ENCODE peak calls at places on chromosome 4, in six cellular contexts. One of them, this sample, is unnamed.

GRCh38 chr4:8079031-8079885 is 79.4 kb downstream of the ABLIM2 start:
- DNase-seq in CD8-positive, alpha-beta T cell: no peak
- DNase-seq in neural crest cell: no peak
- DNase-seq in gastrocnemius medialis: no peak
- DNase-seq in A549: no peak
- DNase-seq in GM12865: no peak
- DNase-seq in this sample: no peak

GRCh38 chr4:144501231-144501780 is 144.7 kb upstream of the HHIP start:
- DNase-seq in A549: no peak
- DNase-seq in GM12865: no peak
- DNase-seq in neural crest cell: no peak
- DNase-seq in CD8-positive, alpha-beta T cell: no peak
- DNase-seq in gastrocnemius medialis: no peak
- DNase-seq in this sample: no peak

GRCh38 chr4:137532869-137533236 is 559 bp upstream of the PCDH18 start:
- DNase-seq in neural crest cell: no peak
- DNase-seq in A549: no peak
- DNase-seq in GM12865: peak; percentile 30
- DNase-seq in CD8-positive, alpha-beta T cell: no peak
- DNase-seq in gastrocnemius medialis: no peak
- DNase-seq in this sample: no peak

GRCh38 chr4:124206779-124207605 is 505.5 kb downstream of the ANKRD50 start:
- DNase-seq in A549: no peak
- DNase-seq in GM12865: no peak
- DNase-seq in gastrocnemius medialis: no peak
- DNase-seq in CD8-positive, alpha-beta T cell: no peak
- DNase-seq in neural crest cell: no peak
- DNase-seq in this sample: no peak

GRCh38 chr4:8010618-8011017 is 71.0 kb upstream of the AFAP1 start:
- DNase-seq in CD8-positive, alpha-beta T cell: no peak
- DNase-seq in neural crest cell: peak; percentile 73
- DNase-seq in GM12865: no peak
- DNase-seq in gastrocnemius medialis: no peak
- DNase-seq in A549: no peak
- DNase-seq in this sample: peak; percentile 82

GRCh38 chr4:99947608-99948007 is 1.2 kb upstream of the DNAJB14 start:
- DNase-seq in A549: no peak
- DNase-seq in gastrocnemius medialis: no peak
- DNase-seq in GM12865: no peak
- DNase-seq in neural crest cell: no peak
- DNase-seq in CD8-positive, alpha-beta T cell: no peak
- DNase-seq in this sample: no peak

GRCh38 chr4:4390521-4391240 is 3.8 kb downstream of the NSG1 start:
- DNase-seq in A549: no peak
- DNase-seq in GM12865: no peak
- DNase-seq in CD8-positive, alpha-beta T cell: no peak
- DNase-seq in neural crest cell: no peak
- DNase-seq in gastrocnemius medialis: no peak
- DNase-seq in this sample: no peak

GRCh38 chr4:81164623-81165416 is 50.2 kb downstream of the PRKG2 start:
- DNase-seq in A549: peak; percentile 4
- DNase-seq in GM12865: no peak
- DNase-seq in gastrocnemius medialis: no peak
- DNase-seq in CD8-positive, alpha-beta T cell: no peak
- DNase-seq in neural crest cell: no peak
- DNase-seq in this sample: no peak

GRCh38 chr4:83362492-83363329 is 28.1 kb upstream of the HPSE start:
- DNase-seq in neural crest cell: no peak
- DNase-seq in A549: peak; percentile 6
- DNase-seq in GM12865: peak; percentile 34
- DNase-seq in CD8-positive, alpha-beta T cell: no peak
- DNase-seq in gastrocnemius medialis: no peak
- DNase-seq in this sample: no peak

GRCh38 chr4:36358173-36358572 is 76.8 kb downstream of the DTHD1 start:
- DNase-seq in CD8-positive, alpha-beta T cell: no peak
- DNase-seq in gastrocnemius medialis: no peak
- DNase-seq in A549: no peak
- DNase-seq in neural crest cell: no peak
- DNase-seq in GM12865: no peak
- DNase-seq in this sample: no peak

GRCh38 chr4:4820264-4820663 is 39.2 kb upstream of the MSX1 start:
- DNase-seq in CD8-positive, alpha-beta T cell: peak; percentile 17
- DNase-seq in A549: no peak
- DNase-seq in gastrocnemius medialis: no peak
- DNase-seq in neural crest cell: peak; percentile 57
- DNase-seq in GM12865: no peak
- DNase-seq in this sample: no peak

GRCh38 chr4:10897076-10897475 is 212.5 kb upstream of the CLNK start:
- DNase-seq in gastrocnemius medialis: no peak
- DNase-seq in A549: no peak
- DNase-seq in GM12865: no peak
- DNase-seq in neural crest cell: no peak
- DNase-seq in CD8-positive, alpha-beta T cell: no peak
- DNase-seq in this sample: no peak

GRCh38 chr4:37970702-37971101 is 10.5 kb downstream of the PTTG2 start:
- DNase-seq in CD8-positive, alpha-beta T cell: no peak
- DNase-seq in neural crest cell: no peak
- DNase-seq in A549: peak; percentile 26
- DNase-seq in GM12865: peak; percentile 69
- DNase-seq in gastrocnemius medialis: peak; percentile 47
- DNase-seq in this sample: no peak

GRCh38 chr4:37864786-37865185 is 26.1 kb upstream of the TBC1D1 start:
- DNase-seq in neural crest cell: no peak
- DNase-seq in A549: no peak
- DNase-seq in gastrocnemius medialis: no peak
- DNase-seq in CD8-positive, alpha-beta T cell: no peak
- DNase-seq in GM12865: no peak
- DNase-seq in this sample: no peak

GRCh38 chr4:76783836-76784235 is 114.1 kb downstream of the SOWAHB start:
- DNase-seq in gastrocnemius medialis: no peak
- DNase-seq in GM12865: no peak
- DNase-seq in A549: no peak
- DNase-seq in CD8-positive, alpha-beta T cell: no peak
- DNase-seq in neural crest cell: no peak
- DNase-seq in this sample: no peak

GRCh38 chr4:168451744-168452394 is 28.4 kb downstream of the DDX60L start:
- DNase-seq in GM12865: no peak
- DNase-seq in neural crest cell: no peak
- DNase-seq in A549: no peak
- DNase-seq in gastrocnemius medialis: no peak
- DNase-seq in CD8-positive, alpha-beta T cell: no peak
- DNase-seq in this sample: no peak

GRCh38 chr4:153205757-153206156 is 1.5 kb downstream of the TRIM2 start:
- DNase-seq in CD8-positive, alpha-beta T cell: no peak
- DNase-seq in gastrocnemius medialis: no peak
- DNase-seq in A549: no peak
- DNase-seq in GM12865: no peak
- DNase-seq in neural crest cell: no peak
- DNase-seq in this sample: no peak

GRCh38 chr4:40682298-40683101 is 52.8 kb upstream of the RBM47 start:
- DNase-seq in gastrocnemius medialis: no peak
- DNase-seq in A549: no peak
- DNase-seq in GM12865: no peak
- DNase-seq in CD8-positive, alpha-beta T cell: no peak
- DNase-seq in neural crest cell: no peak
- DNase-seq in this sample: no peak

GRCh38 chr4:112403072-112403945 is 106.1 kb downstream of the ALPK1 start:
- DNase-seq in A549: no peak
- DNase-seq in gastrocnemius medialis: no peak
- DNase-seq in CD8-positive, alpha-beta T cell: no peak
- DNase-seq in GM12865: no peak
- DNase-seq in neural crest cell: no peak
- DNase-seq in this sample: no peak

GRCh38 chr4:48047896-48048295 is 31.3 kb downstream of the NIPAL1 start:
- DNase-seq in A549: no peak
- DNase-seq in gastrocnemius medialis: no peak
- DNase-seq in GM12865: peak; percentile 19
- DNase-seq in neural crest cell: no peak
- DNase-seq in CD8-positive, alpha-beta T cell: no peak
- DNase-seq in this sample: no peak

GRCh38 chr4:158131037-158131436 is 41.8 kb downstream of the GASK1B start:
- DNase-seq in neural crest cell: no peak
- DNase-seq in CD8-positive, alpha-beta T cell: no peak
- DNase-seq in gastrocnemius medialis: no peak
- DNase-seq in A549: no peak
- DNase-seq in GM12865: no peak
- DNase-seq in this sample: no peak

GRCh38 chr4:104571341-104571740 is 76.6 kb upstream of the CXXC4 start:
- DNase-seq in neural crest cell: no peak
- DNase-seq in CD8-positive, alpha-beta T cell: no peak
- DNase-seq in GM12865: no peak
- DNase-seq in gastrocnemius medialis: no peak
- DNase-seq in A549: no peak
- DNase-seq in this sample: no peak

GRCh38 chr4:53920883-53921282 is 143.5 kb downstream of the CHIC2 start:
- DNase-seq in CD8-positive, alpha-beta T cell: no peak
- DNase-seq in GM12865: no peak
- DNase-seq in A549: no peak
- DNase-seq in neural crest cell: no peak
- DNase-seq in gastrocnemius medialis: no peak
- DNase-seq in this sample: no peak

GRCh38 chr4:20992002-20992401 is 291.7 kb downstream of the PACRGL start:
- DNase-seq in CD8-positive, alpha-beta T cell: no peak
- DNase-seq in A549: no peak
- DNase-seq in GM12865: no peak
- DNase-seq in gastrocnemius medialis: no peak
- DNase-seq in neural crest cell: no peak
- DNase-seq in this sample: no peak

DNA sequence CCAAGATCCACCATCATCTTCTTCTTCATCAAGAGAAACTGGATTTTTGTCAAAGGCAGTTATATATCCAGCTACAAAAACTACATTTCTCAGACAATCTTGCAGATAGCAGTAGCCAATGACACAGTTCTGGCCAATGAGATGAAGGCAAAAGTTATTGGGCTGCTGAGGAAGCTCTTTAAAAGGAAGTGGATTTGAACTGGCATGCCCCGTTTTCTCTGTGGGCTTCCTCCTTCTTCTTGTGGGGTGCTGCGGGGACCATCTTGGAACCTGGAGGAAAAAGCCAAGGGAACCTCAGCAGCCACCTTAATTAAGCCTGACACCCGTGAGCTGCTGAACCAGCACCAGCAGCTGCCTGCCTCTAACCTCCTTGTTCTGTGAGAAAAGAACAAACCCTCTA is 4.8 kb downstream of the SMIM43 start:
- DNase-seq in GM12865: no peak
- DNase-seq in gastrocnemius medialis: no peak
- DNase-seq in neural crest cell: no peak
- DNase-seq in CD8-positive, alpha-beta T cell: no peak
- DNase-seq in A549: no peak
- DNase-seq in this sample: no peak
- TF ChIP-seq CTCF in GM12865: no peak
- TF ChIP-seq CTCF in gastrocnemius medialis: no peak
- TF ChIP-seq CTCF in neural crest cell: no peak
- TF ChIP-seq CTCF in CD8-positive, alpha-beta T cell: no peak
- TF ChIP-seq CTCF in A549: no peak
- TF ChIP-seq CTCF in this sample: no peak

DNA sequence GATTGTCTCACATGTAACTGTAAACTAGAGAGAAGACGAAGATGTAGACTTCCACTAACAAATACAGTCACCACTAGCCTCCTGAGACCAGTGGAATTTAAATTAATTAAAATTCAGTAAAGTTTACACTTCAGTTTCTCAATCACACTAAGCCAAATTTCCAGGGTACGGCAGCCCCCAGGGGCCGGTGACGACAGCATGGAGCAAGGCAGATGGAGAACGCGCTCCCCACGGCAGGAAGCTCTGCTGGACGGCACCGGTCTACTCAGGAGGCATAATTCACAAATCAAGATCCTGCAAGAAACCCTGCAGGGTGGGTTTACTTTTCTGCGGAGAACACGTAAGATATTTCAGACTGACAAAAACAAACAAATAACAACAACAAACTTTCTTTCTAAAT is 80.7 kb downstream of the FAT1 start:
- DNase-seq in CD8-positive, alpha-beta T cell: no peak
- DNase-seq in A549: no peak
- DNase-seq in GM12865: no peak
- DNase-seq in gastrocnemius medialis: no peak
- DNase-seq in neural crest cell: no peak
- DNase-seq in this sample: no peak
- TF ChIP-seq CTCF in CD8-positive, alpha-beta T cell: no peak
- TF ChIP-seq CTCF in A549: no peak
- TF ChIP-seq CTCF in GM12865: no peak
- TF ChIP-seq CTCF in gastrocnemius medialis: no peak
- TF ChIP-seq CTCF in neural crest cell: no peak
- TF ChIP-seq CTCF in this sample: no peak

GRCh38 chr4:108772402-108772801 is 9.5 kb upstream of the ETNPPL start:
- DNase-seq in gastrocnemius medialis: no peak
- DNase-seq in CD8-positive, alpha-beta T cell: no peak
- DNase-seq in GM12865: no peak
- DNase-seq in neural crest cell: no peak
- DNase-seq in A549: no peak
- DNase-seq in this sample: no peak

GRCh38 chr4:108779958-108780357 is 17.1 kb upstream of the ETNPPL start:
- DNase-seq in GM12865: no peak
- DNase-seq in A549: no peak
- DNase-seq in neural crest cell: no peak
- DNase-seq in CD8-positive, alpha-beta T cell: no peak
- DNase-seq in gastrocnemius medialis: no peak
- DNase-seq in this sample: no peak

GRCh38 chr4:108775921-108776320 is 13.1 kb upstream of the ETNPPL start:
- DNase-seq in GM12865: no peak
- DNase-seq in A549: no peak
- DNase-seq in gastrocnemius medialis: no peak
- DNase-seq in neural crest cell: no peak
- DNase-seq in CD8-positive, alpha-beta T cell: no peak
- DNase-seq in this sample: no peak

DNA sequence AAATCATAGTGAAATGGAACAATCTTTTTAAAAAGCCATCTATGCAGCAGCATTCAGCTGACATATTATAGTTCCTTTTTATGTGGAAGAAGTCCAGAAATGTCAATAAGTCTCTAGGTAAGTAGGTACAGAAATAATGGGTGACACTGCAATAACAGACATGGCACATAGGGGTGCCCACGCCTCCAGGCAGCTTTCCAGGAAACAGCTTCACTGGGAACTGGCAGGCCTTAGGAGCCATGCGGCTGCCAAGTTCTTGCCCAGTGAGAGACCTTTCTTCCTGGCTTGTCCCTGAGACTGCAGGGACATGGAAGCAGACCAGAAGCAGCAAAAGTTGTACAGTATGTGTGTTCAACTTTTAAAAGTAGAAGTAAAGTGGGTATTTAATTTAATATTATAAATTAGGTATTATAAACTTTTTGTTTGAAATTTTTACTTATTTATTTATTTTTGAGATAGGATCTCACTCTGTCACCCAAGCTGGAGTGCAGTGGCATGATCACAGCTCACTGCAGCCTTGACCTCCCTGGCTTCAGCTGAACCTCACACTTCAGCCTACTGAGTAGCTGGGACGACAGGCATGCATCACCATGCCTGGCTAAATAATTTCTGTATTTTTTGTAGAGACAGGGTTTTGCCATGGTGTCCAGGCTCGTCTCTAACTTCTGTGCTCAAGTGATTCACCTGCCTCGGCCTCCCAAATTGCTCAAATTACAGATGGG is 12.1 kb upstream of the ETNPPL start:
- DNase-seq in CD8-positive, alpha-beta T cell: no peak
- DNase-seq in gastrocnemius medialis: no peak
- DNase-seq in A549: no peak
- DNase-seq in neural crest cell: no peak
- DNase-seq in GM12865: no peak
- DNase-seq in this sample: no peak
- TF ChIP-seq CTCF in CD8-positive, alpha-beta T cell: no peak
- TF ChIP-seq CTCF in gastrocnemius medialis: no peak
- TF ChIP-seq CTCF in A549: no peak
- TF ChIP-seq CTCF in neural crest cell: peak; percentile 17
- TF ChIP-seq CTCF in GM12865: no peak
- TF ChIP-seq CTCF in this sample: no peak

GRCh38 chr4:93261207-93261606 is 567.3 kb upstream of the ATOH1 start:
- DNase-seq in CD8-positive, alpha-beta T cell: no peak
- DNase-seq in neural crest cell: no peak
- DNase-seq in GM12865: no peak
- DNase-seq in A549: no peak
- DNase-seq in gastrocnemius medialis: no peak
- DNase-seq in this sample: no peak
- TF ChIP-seq CTCF in CD8-positive, alpha-beta T cell: no peak
- TF ChIP-seq CTCF in neural crest cell: no peak
- TF ChIP-seq CTCF in GM12865: no peak
- TF ChIP-seq CTCF in A549: no peak
- TF ChIP-seq CTCF in gastrocnemius medialis: no peak
- TF ChIP-seq CTCF in this sample: no peak